ENCODE peak calls at places on chromosome 6, in seven cellular contexts. A is naive B cell, N is RCC 7860, I is sciatic nerve, K is NCI-H460, P is left cardiac atrium, T is T follicular helper cell. E is an unnamed sample.

GRCh38 chr6:73679009-73679408 is 17.0 kb upstream of the CD109 start:
- DNase-seq in I (no peak), A (no peak), P (no peak), T (no peak), N (no peak), K (peak; percentile 70), E (no peak)

GRCh38 chr6:39350723-39351505 is 28.4 kb upstream of the KCNK16 start:
- DNase-seq in I (no peak), A (no peak), T (no peak), N (no peak), K (no peak), P (no peak), E (no peak)

GRCh38 chr6:111817451-111818146 is 55.7 kb downstream of the FYN start:
- DNase-seq in T (no peak), A (no peak), K (no peak), P (no peak), N (peak; percentile 16), I (no peak), E (no peak)

GRCh38 chr6:141758430-141758829 is 374.3 kb upstream of the GJE1 start:
- DNase-seq in A (no peak), K (no peak), N (no peak), T (no peak), I (no peak), P (no peak), E (no peak)

GRCh38 chr6:111588366-111588765 is 17.3 kb downstream of the TRAF3IP2 start:
- DNase-seq in T (no peak), P (no peak), I (no peak), N (no peak), A (no peak), K (no peak), E (no peak)

GRCh38 chr6:36679043-36679821 is 718 bp downstream of the CDKN1A start:
- DNase-seq in A (peak; percentile 60), I (peak; percentile 86), N (peak; percentile 57), P (peak; percentile 85), K (no peak), T (peak; percentile 9), E (peak; percentile 19)

GRCh38 chr6:131292145-131292938 is 157.1 kb downstream of the AKAP7 start:
- DNase-seq in N (no peak), A (no peak), P (no peak), K (no peak), T (no peak), I (no peak), E (no peak)

GRCh38 chr6:138278326-138278725 is 60.0 kb upstream of the PBOV1 start:
- DNase-seq in K (peak; percentile 11), N (no peak), A (no peak), I (no peak), P (no peak), T (no peak), E (no peak)

E was measured in T-helper 22 cell.